ENCODE peak calls at places on chromosomes 11 and 22, in four cellular contexts. One of them, this sample, is unnamed.

GRCh38 chr22:41504397-41504796 is 35.5 kb downstream of the ACO2 start:
- DNase-seq in GM20000: no peak
- DNase-seq in stomach: no peak
- DNase-seq in dorsolateral prefrontal cortex: no peak
- DNase-seq in this sample: no peak

GRCh38 chr22:24027389-24027980 is 16.4 kb downstream of the CABIN1 start:
- DNase-seq in dorsolateral prefrontal cortex: no peak
- DNase-seq in GM20000: no peak
- DNase-seq in stomach: no peak
- DNase-seq in this sample: no peak

GRCh38 chr11:65934014-65934413 is 11.3 kb upstream of the TSGA10IP start:
- DNase-seq in GM20000: no peak
- DNase-seq in dorsolateral prefrontal cortex: no peak
- DNase-seq in stomach: no peak
- DNase-seq in this sample: no peak

GRCh38 chr22:28801845-28802594 is 1.7 kb upstream of the XBP1 start:
- DNase-seq in stomach: peak
- DNase-seq in GM20000: peak
- DNase-seq in dorsolateral prefrontal cortex: no peak
- DNase-seq in this sample: no peak

GRCh38 chr22:33743756-33744155 is 176.5 kb downstream of the LARGE1 start:
- DNase-seq in GM20000: peak
- DNase-seq in dorsolateral prefrontal cortex: no peak
- DNase-seq in stomach: no peak
- DNase-seq in this sample: no peak

GRCh38 chr11:60378359-60378758 is at the start of gene MS4A7:
- DNase-seq in dorsolateral prefrontal cortex: no peak
- DNase-seq in GM20000: peak
- DNase-seq in stomach: no peak
- DNase-seq in this sample: no peak

GRCh38 chr22:39360242-39360641 is 10.5 kb downstream of the SYNGR1 start:
- DNase-seq in dorsolateral prefrontal cortex: no peak
- DNase-seq in GM20000: no peak
- DNase-seq in stomach: no peak
- DNase-seq in this sample: no peak

GRCh38 chr11:64918056-64918455 is 1.0 kb upstream of the ATG2A start:
- DNase-seq in stomach: no peak
- DNase-seq in GM20000: no peak
- DNase-seq in dorsolateral prefrontal cortex: no peak
- DNase-seq in this sample: no peak

GRCh38 chr11:73359930-73360742 is 16.1 kb upstream of the RELT start:
- DNase-seq in stomach: no peak
- DNase-seq in dorsolateral prefrontal cortex: no peak
- DNase-seq in GM20000: no peak
- DNase-seq in this sample: peak

GRCh38 chr11:125951731-125952130 is 5.9 kb downstream of the VSIG10L2 start:
- DNase-seq in dorsolateral prefrontal cortex: no peak
- DNase-seq in GM20000: no peak
- DNase-seq in stomach: no peak
- DNase-seq in this sample: no peak

GRCh38 chr11:45745065-45745811 is 59.7 kb upstream of the SLC35C1 start:
- DNase-seq in GM20000: no peak
- DNase-seq in stomach: no peak
- DNase-seq in dorsolateral prefrontal cortex: no peak
- DNase-seq in this sample: no peak

GRCh38 chr11:2526808-2527381 is 82.1 kb downstream of the KCNQ1 start:
- DNase-seq in stomach: peak
- DNase-seq in GM20000: peak
- DNase-seq in dorsolateral prefrontal cortex: peak
- DNase-seq in this sample: no peak

GRCh38 chr11:15627560-15627959 is 512.8 kb downstream of the INSC start:
- DNase-seq in GM20000: no peak
- DNase-seq in stomach: no peak
- DNase-seq in dorsolateral prefrontal cortex: no peak
- DNase-seq in this sample: no peak

GRCh38 chr11:115990004-115990447 is 485.8 kb upstream of the CADM1 start:
- DNase-seq in dorsolateral prefrontal cortex: no peak
- DNase-seq in stomach: no peak
- DNase-seq in GM20000: peak
- DNase-seq in this sample: no peak

GRCh38 chr11:29282088-29282487 is 734.7 kb downstream of the KCNA4 start:
- DNase-seq in stomach: no peak
- DNase-seq in dorsolateral prefrontal cortex: no peak
- DNase-seq in GM20000: no peak
- DNase-seq in this sample: peak

GRCh38 chr11:8250446-8250845 is 13.2 kb downstream of the LMO1 start:
- DNase-seq in GM20000: no peak
- DNase-seq in stomach: no peak
- DNase-seq in dorsolateral prefrontal cortex: peak
- DNase-seq in this sample: no peak

GRCh38 chr11:8248786-8249185 is 14.9 kb downstream of the LMO1 start:
- DNase-seq in dorsolateral prefrontal cortex: peak
- DNase-seq in GM20000: no peak
- DNase-seq in stomach: no peak
- DNase-seq in this sample: no peak

GRCh38 chr11:8249482-8249881 is 14.2 kb downstream of the LMO1 start:
- DNase-seq in dorsolateral prefrontal cortex: no peak
- DNase-seq in stomach: no peak
- DNase-seq in GM20000: no peak
- DNase-seq in this sample: no peak

GRCh38 chr11:8250981-8251620 is 12.6 kb downstream of the LMO1 start:
- DNase-seq in stomach: no peak
- DNase-seq in GM20000: no peak
- DNase-seq in dorsolateral prefrontal cortex: peak
- DNase-seq in this sample: no peak

GRCh38 chr11:8247312-8247711 is 16.4 kb downstream of the LMO1 start:
- DNase-seq in GM20000: no peak
- DNase-seq in dorsolateral prefrontal cortex: peak
- DNase-seq in stomach: peak
- DNase-seq in this sample: no peak
- TF ChIP-seq CTCF in GM20000: no peak
- TF ChIP-seq CTCF in dorsolateral prefrontal cortex: no peak
- TF ChIP-seq CTCF in stomach: peak
- TF ChIP-seq CTCF in this sample: peak

DNA sequence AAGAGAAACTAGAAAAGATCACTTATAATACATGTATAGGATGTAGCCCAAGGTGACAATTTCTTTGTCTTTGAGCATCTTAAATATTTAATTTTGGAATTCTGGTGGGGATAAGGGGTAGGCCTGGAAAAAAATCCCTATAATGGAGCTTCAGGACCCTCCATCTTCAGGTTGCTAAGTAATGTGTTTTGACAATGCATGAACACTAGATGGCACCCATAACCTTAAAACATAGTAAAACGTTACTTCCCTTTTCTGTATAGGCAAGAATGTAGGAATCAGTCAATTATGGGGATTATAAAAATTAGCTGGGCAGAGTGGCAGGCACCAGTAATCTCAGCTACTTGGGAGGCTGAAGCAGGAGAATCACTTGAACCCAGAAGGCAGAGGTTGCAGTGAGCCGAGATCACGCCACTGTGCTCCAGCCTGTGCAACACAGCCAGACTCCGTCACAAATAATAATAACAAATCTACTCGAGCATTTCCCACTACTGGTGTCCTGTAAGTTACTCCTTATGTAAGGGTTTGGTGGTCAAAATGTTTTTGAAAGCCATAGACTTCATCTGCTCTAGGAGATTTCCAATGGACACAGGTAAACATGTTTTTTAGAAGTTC is 541.9 kb upstream of the CCDC90B start:
- DNase-seq in GM20000: peak
- DNase-seq in stomach: no peak
- DNase-seq in dorsolateral prefrontal cortex: no peak
- DNase-seq in this sample: no peak
- TF ChIP-seq CTCF in GM20000: peak
- TF ChIP-seq CTCF in stomach: peak
- TF ChIP-seq CTCF in dorsolateral prefrontal cortex: peak
- TF ChIP-seq CTCF in this sample: peak

GRCh38 chr11:92735039-92735438 is 234.4 kb upstream of the MTNR1B start:
- DNase-seq in GM20000: no peak
- DNase-seq in stomach: no peak
- DNase-seq in dorsolateral prefrontal cortex: no peak
- DNase-seq in this sample: no peak
- TF ChIP-seq CTCF in GM20000: no peak
- TF ChIP-seq CTCF in stomach: no peak
- TF ChIP-seq CTCF in dorsolateral prefrontal cortex: no peak
- TF ChIP-seq CTCF in this sample: peak

DNA sequence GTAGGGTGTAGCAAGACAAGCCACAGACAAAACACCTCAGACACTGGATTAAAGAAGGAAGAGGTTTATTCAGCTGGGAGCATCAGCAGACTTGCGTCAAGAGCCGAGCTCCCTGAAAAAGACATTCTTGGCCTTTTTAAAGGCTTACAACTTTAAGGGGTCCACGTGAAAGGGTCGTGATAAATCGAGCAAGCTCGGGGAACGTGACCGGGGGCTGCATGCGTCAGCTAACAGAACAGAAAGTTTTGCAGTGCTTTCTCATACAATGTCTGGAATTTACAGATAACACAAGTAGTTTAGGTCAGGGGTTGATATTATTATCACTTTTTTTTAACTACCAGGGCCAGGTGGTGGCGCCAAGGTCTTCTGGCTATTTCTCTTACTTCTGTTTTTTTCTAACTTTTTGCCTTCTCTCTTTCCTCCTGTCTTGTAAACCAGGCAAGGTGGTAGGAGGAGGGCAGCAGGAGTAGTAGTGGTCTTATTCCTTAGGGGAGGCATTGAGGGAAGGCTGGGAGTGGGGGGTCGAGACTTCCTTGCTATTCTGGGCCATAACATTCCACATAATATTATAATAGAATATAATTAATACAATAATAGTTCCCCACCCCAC is 631 bp upstream of the ALDH3B1 start:
- DNase-seq in GM20000: peak
- DNase-seq in stomach: no peak
- DNase-seq in dorsolateral prefrontal cortex: no peak
- DNase-seq in this sample: no peak
- TF ChIP-seq CTCF in GM20000: no peak
- TF ChIP-seq CTCF in stomach: no peak
- TF ChIP-seq CTCF in dorsolateral prefrontal cortex: no peak
- TF ChIP-seq CTCF in this sample: peak

DNA sequence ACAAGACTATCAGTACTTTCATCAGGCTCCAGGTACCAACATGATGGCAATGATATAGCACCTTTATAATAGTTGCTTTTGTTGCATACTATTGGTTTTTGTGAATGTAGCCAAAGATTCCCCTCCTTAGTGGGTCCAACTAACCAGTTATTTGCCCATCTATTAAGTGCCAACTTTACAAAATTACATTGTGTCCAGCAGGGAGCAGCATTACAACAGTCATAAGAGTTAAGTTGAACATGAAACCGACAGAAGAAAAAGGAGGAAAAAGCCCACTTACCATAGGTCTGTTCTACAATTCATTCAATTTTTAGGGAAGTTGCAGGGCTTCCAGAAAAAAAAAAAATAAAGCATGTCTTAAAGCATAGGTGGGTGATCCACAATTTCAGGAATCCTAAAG is 21.6 kb downstream of the IMMP1L start:
- DNase-seq in GM20000: no peak
- DNase-seq in dorsolateral prefrontal cortex: no peak
- DNase-seq in stomach: no peak
- DNase-seq in this sample: peak
- TF ChIP-seq CTCF in GM20000: peak
- TF ChIP-seq CTCF in dorsolateral prefrontal cortex: no peak
- TF ChIP-seq CTCF in stomach: no peak
- TF ChIP-seq CTCF in this sample: peak

GRCh38 chr11:117999354-117999993 is 13.3 kb downstream of the IL10RA start:
- DNase-seq in stomach: no peak
- DNase-seq in GM20000: no peak
- DNase-seq in dorsolateral prefrontal cortex: no peak
- DNase-seq in this sample: no peak

GRCh38 chr11:117998664-117999353 is 12.6 kb downstream of the IL10RA start:
- DNase-seq in GM20000: no peak
- DNase-seq in stomach: no peak
- DNase-seq in dorsolateral prefrontal cortex: no peak
- DNase-seq in this sample: no peak

GRCh38 chr11:118001494-118001971 is 15.3 kb downstream of the IL10RA start:
- DNase-seq in stomach: no peak
- DNase-seq in dorsolateral prefrontal cortex: no peak
- DNase-seq in GM20000: no peak
- DNase-seq in this sample: no peak

GRCh38 chr11:118000850-118001228 is 14.6 kb downstream of the IL10RA start:
- DNase-seq in GM20000: no peak
- DNase-seq in dorsolateral prefrontal cortex: no peak
- DNase-seq in stomach: no peak
- DNase-seq in this sample: no peak

GRCh38 chr11:118000067-118000849 is 14.1 kb downstream of the IL10RA start:
- DNase-seq in GM20000: no peak
- DNase-seq in dorsolateral prefrontal cortex: no peak
- DNase-seq in stomach: no peak
- DNase-seq in this sample: no peak
- TF ChIP-seq CTCF in GM20000: no peak
- TF ChIP-seq CTCF in dorsolateral prefrontal cortex: no peak
- TF ChIP-seq CTCF in stomach: no peak
- TF ChIP-seq CTCF in this sample: no peak

This sample was measured in LNCaP clone FGC.